ENCODE peak calls at places on chromosome 6, in five cellular contexts. One of them, this sample, is unnamed.

GRCh38 chr6:3259491-3259958 is 778 bp downstream of the PSMG4 start:
- DNase-seq in CD8-positive, alpha-beta memory T cell: peak; percentile 7
- DNase-seq in ovary: no peak
- DNase-seq in heart right ventricle: peak; percentile 29
- DNase-seq in testis: peak; percentile 57
- DNase-seq in this sample: no peak

GRCh38 chr6:84882768-84883766 is 118.7 kb upstream of the TBX18 start:
- DNase-seq in testis: no peak
- DNase-seq in heart right ventricle: no peak
- DNase-seq in ovary: no peak
- DNase-seq in CD8-positive, alpha-beta memory T cell: no peak
- DNase-seq in this sample: no peak

GRCh38 chr6:170176621-170177382 is 114.1 kb downstream of the DLL1 start:
- DNase-seq in testis: no peak
- DNase-seq in CD8-positive, alpha-beta memory T cell: no peak
- DNase-seq in ovary: peak; percentile 43
- DNase-seq in heart right ventricle: no peak
- DNase-seq in this sample: peak; percentile 48

GRCh38 chr6:36655073-36655847 is 23.3 kb upstream of the CDKN1A start:
- DNase-seq in CD8-positive, alpha-beta memory T cell: no peak
- DNase-seq in testis: no peak
- DNase-seq in ovary: no peak
- DNase-seq in heart right ventricle: no peak
- DNase-seq in this sample: no peak

GRCh38 chr6:96157018-96157565 is 141.3 kb downstream of the FUT9 start:
- DNase-seq in heart right ventricle: no peak
- DNase-seq in testis: no peak
- DNase-seq in ovary: no peak
- DNase-seq in CD8-positive, alpha-beta memory T cell: no peak
- DNase-seq in this sample: no peak

GRCh38 chr6:112289039-112289566 is 34.7 kb upstream of the LAMA4 start:
- DNase-seq in testis: peak; percentile 77
- DNase-seq in heart right ventricle: peak; percentile 83
- DNase-seq in CD8-positive, alpha-beta memory T cell: no peak
- DNase-seq in ovary: peak; percentile 76
- DNase-seq in this sample: peak; percentile 87

GRCh38 chr6:157682856-157683481 is 140.1 kb upstream of the SNX9 start:
- DNase-seq in CD8-positive, alpha-beta memory T cell: no peak
- DNase-seq in heart right ventricle: no peak
- DNase-seq in ovary: peak; percentile 60
- DNase-seq in testis: no peak
- DNase-seq in this sample: peak; percentile 49

GRCh38 chr6:89412071-89413005 is at the start of gene RRAGD:
- DNase-seq in heart right ventricle: peak; percentile 64
- DNase-seq in testis: peak; percentile 86
- DNase-seq in CD8-positive, alpha-beta memory T cell: peak; percentile 58
- DNase-seq in ovary: peak; percentile 45
- DNase-seq in this sample: peak; percentile 41

DNA sequence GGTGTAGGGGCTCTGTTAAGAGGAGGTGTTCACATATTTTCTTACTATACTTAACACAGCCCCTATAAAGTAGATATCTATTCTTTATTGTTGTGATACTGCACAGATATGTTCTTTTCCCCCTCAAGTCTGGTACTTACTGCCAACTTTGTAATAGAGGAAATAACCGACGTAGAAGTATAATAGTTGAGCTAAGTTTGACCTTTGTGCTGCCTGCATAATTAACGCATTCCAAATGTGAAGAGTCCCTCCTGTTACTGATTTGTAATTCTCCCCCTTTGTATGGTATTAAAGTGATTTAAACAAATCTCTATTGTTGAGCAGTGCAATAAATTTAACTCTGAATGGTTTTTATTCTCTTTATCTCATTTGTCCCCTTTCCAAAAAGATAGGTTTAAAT is 39.0 kb downstream of the PHF3 start:
- DNase-seq in ovary: no peak
- DNase-seq in testis: no peak
- DNase-seq in CD8-positive, alpha-beta memory T cell: no peak
- DNase-seq in heart right ventricle: no peak
- DNase-seq in this sample: no peak
- H3K4me1 ChIP-seq in ovary: peaks cover 7% of the 10 kb centered on the region
- H3K4me1 ChIP-seq in testis: peaks cover 11% of the 10 kb centered on the region
- H3K4me1 ChIP-seq in CD8-positive, alpha-beta memory T cell: peaks cover 42% of the 10 kb centered on the region
- H3K4me1 ChIP-seq in heart right ventricle: peaks cover 33% of the 10 kb centered on the region
- H3K4me1 ChIP-seq in this sample: no peaks in the 10 kb centered on the region

DNA sequence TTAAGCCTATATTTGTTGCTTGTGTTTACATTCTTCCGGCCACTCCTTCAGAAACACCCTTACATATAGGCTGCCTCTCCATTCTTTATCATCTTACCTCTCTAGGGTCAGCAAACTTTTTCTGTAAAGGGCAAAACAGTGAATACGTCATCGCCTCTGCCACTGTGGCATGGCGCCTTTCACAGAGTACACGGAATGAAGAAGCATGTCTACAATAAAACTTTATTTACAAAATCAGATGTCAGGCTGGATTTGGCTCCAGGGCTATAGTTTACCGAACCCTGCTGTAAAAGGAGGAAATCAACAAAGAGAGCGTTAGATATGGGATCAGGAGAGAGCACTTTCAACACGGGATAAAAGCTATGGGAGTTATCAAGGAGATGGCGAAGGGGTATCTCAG is 9.3 kb upstream of the NCR2 start:
- DNase-seq in ovary: no peak
- DNase-seq in testis: no peak
- DNase-seq in CD8-positive, alpha-beta memory T cell: no peak
- DNase-seq in heart right ventricle: no peak
- DNase-seq in this sample: no peak
- H3K27me3 ChIP-seq in ovary: no peaks in the 10 kb centered on the region
- H3K27me3 ChIP-seq in testis: no peaks in the 10 kb centered on the region
- H3K27me3 ChIP-seq in CD8-positive, alpha-beta memory T cell: peaks cover 5% of the 10 kb centered on the region
- H3K27me3 ChIP-seq in heart right ventricle: no peaks in the 10 kb centered on the region
- H3K27me3 ChIP-seq in this sample: no peaks in the 10 kb centered on the region

GRCh38 chr6:33787954-33788693 is 806 bp downstream of the LEMD2 start:
- DNase-seq in CD8-positive, alpha-beta memory T cell: peak; percentile 66
- DNase-seq in heart right ventricle: peak; percentile 80
- DNase-seq in testis: peak; percentile 88
- DNase-seq in ovary: peak; percentile 75
- DNase-seq in this sample: peak; percentile 77

GRCh38 chr6:33789550-33789895 is 593 bp upstream of the LEMD2 start:
- DNase-seq in testis: no peak
- DNase-seq in heart right ventricle: no peak
- DNase-seq in ovary: peak; percentile 29
- DNase-seq in CD8-positive, alpha-beta memory T cell: no peak
- DNase-seq in this sample: no peak

GRCh38 chr6:33787336-33787953 is 1.5 kb downstream of the LEMD2 start:
- DNase-seq in heart right ventricle: no peak
- DNase-seq in CD8-positive, alpha-beta memory T cell: no peak
- DNase-seq in ovary: no peak
- DNase-seq in testis: no peak
- DNase-seq in this sample: no peak

GRCh38 chr6:33790306-33790855 is 1.5 kb upstream of the LEMD2 start:
- DNase-seq in testis: no peak
- DNase-seq in ovary: no peak
- DNase-seq in CD8-positive, alpha-beta memory T cell: no peak
- DNase-seq in heart right ventricle: no peak
- DNase-seq in this sample: no peak

DNA sequence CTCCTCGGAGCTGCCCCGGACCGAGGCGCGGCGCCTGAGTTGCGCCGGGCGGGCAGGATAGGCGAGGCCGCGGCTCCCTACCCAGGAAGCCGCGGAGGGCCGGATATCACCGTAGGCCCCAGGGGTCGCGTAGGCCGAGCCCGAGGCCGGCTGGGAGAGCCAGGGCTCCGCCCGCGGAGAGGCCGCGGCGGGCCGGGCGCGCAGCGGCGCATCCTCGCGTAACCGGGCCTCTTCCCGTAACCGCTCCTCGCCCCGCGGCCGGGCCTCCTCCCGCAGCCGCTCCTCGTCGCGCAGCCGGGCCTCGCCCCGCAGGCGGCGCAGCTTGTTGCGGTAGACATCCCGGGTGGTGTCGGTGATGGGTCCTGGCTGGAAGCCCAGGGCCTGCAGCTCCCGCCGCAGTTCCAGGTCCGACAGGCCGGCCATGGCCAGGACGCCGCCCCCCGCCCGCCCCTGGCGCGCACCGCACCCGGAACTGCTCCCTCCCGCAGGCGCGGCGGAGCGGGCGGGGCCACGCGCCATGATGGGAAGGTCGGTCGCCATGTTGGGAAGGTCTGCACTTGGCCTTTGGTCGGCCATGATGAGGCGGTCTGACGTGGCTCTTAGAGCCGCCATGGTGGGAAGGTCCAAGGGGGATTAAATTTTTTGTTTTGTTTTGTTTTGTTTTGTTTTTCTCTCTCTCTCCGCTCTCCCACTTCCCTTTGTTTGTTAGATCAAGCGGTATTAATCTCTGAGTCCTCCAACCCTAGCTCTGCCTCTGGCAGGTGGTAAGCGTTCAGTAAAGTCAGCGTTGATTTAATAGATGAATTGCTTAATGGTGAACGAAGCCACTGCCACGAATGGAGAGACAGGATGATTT is at the start of gene LEMD2:
- DNase-seq in heart right ventricle: peak; percentile 95
- DNase-seq in CD8-positive, alpha-beta memory T cell: peak; percentile 93
- DNase-seq in ovary: peak; percentile 94
- DNase-seq in testis: peak; percentile 93
- DNase-seq in this sample: peak; percentile 96
- H3K4me1 ChIP-seq in heart right ventricle: peaks cover 40% of the 10 kb centered on the region
- H3K4me1 ChIP-seq in CD8-positive, alpha-beta memory T cell: peaks cover 32% of the 10 kb centered on the region
- H3K4me1 ChIP-seq in ovary: peaks cover 22% of the 10 kb centered on the region
- H3K4me1 ChIP-seq in testis: peaks cover 16% of the 10 kb centered on the region
- H3K4me1 ChIP-seq in this sample: peaks cover 19% of the 10 kb centered on the region

GRCh38 chr6:113854531-113855499 is 2.3 kb upstream of the MARCKS start:
- DNase-seq in heart right ventricle: peak; percentile 82
- DNase-seq in testis: peak; percentile 75
- DNase-seq in ovary: peak; percentile 84
- DNase-seq in CD8-positive, alpha-beta memory T cell: peak; percentile 8
- DNase-seq in this sample: peak; percentile 75
- H3K27me3 ChIP-seq in heart right ventricle: no peaks in the 10 kb centered on the region
- H3K27me3 ChIP-seq in testis: no peaks in the 10 kb centered on the region
- H3K27me3 ChIP-seq in ovary: no peaks in the 10 kb centered on the region
- H3K27me3 ChIP-seq in CD8-positive, alpha-beta memory T cell: peaks cover 49% of the 10 kb centered on the region
- H3K27me3 ChIP-seq in this sample: no peaks in the 10 kb centered on the region

GRCh38 chr6:15744824-15745402 is 82.1 kb upstream of the DTNBP1 start:
- DNase-seq in heart right ventricle: no peak
- DNase-seq in testis: no peak
- DNase-seq in CD8-positive, alpha-beta memory T cell: no peak
- DNase-seq in ovary: no peak
- DNase-seq in this sample: no peak
- H3K4me1 ChIP-seq in heart right ventricle: no peaks in the 10 kb centered on the region
- H3K4me1 ChIP-seq in testis: no peaks in the 10 kb centered on the region
- H3K4me1 ChIP-seq in CD8-positive, alpha-beta memory T cell: no peaks in the 10 kb centered on the region
- H3K4me1 ChIP-seq in ovary: no peaks in the 10 kb centered on the region
- H3K4me1 ChIP-seq in this sample: no peaks in the 10 kb centered on the region

DNA sequence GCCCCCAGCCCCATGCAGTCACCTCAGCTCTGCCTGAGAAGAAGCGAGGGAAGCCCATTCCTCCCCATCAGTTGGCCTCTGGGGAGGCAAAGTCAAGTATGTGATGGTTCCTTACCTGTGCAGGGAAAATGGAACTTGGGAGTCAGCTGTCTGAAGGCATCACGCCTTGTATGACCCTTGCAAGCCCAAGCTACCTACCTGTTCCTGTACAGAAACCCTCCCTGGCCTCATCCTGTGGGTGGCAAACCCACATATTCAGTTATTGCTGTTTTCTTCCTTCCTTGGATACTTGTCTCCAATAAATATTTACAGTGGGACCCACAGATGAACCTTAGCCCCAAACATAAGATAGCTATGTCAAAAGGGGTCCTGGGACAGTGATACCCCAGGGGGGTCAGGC is 92.2 kb upstream of the MLN start:
- DNase-seq in CD8-positive, alpha-beta memory T cell: no peak
- DNase-seq in ovary: no peak
- DNase-seq in heart right ventricle: no peak
- DNase-seq in testis: no peak
- DNase-seq in this sample: no peak
- H3K27me3 ChIP-seq in CD8-positive, alpha-beta memory T cell: no peaks in the 10 kb centered on the region
- H3K27me3 ChIP-seq in ovary: no peaks in the 10 kb centered on the region
- H3K27me3 ChIP-seq in heart right ventricle: no peaks in the 10 kb centered on the region
- H3K27me3 ChIP-seq in testis: no peaks in the 10 kb centered on the region
- H3K27me3 ChIP-seq in this sample: no peaks in the 10 kb centered on the region

GRCh38 chr6:15489563-15489962 is 173.3 kb downstream of the DTNBP1 start:
- DNase-seq in ovary: no peak
- DNase-seq in heart right ventricle: no peak
- DNase-seq in CD8-positive, alpha-beta memory T cell: no peak
- DNase-seq in testis: peak; percentile 11
- DNase-seq in this sample: no peak
- H3K4me1 ChIP-seq in ovary: peaks cover 10% of the 10 kb centered on the region
- H3K4me1 ChIP-seq in heart right ventricle: peaks cover 23% of the 10 kb centered on the region
- H3K4me1 ChIP-seq in CD8-positive, alpha-beta memory T cell: peaks cover 6% of the 10 kb centered on the region
- H3K4me1 ChIP-seq in testis: peaks cover 20% of the 10 kb centered on the region
- H3K4me1 ChIP-seq in this sample: peaks cover 10% of the 10 kb centered on the region

DNA sequence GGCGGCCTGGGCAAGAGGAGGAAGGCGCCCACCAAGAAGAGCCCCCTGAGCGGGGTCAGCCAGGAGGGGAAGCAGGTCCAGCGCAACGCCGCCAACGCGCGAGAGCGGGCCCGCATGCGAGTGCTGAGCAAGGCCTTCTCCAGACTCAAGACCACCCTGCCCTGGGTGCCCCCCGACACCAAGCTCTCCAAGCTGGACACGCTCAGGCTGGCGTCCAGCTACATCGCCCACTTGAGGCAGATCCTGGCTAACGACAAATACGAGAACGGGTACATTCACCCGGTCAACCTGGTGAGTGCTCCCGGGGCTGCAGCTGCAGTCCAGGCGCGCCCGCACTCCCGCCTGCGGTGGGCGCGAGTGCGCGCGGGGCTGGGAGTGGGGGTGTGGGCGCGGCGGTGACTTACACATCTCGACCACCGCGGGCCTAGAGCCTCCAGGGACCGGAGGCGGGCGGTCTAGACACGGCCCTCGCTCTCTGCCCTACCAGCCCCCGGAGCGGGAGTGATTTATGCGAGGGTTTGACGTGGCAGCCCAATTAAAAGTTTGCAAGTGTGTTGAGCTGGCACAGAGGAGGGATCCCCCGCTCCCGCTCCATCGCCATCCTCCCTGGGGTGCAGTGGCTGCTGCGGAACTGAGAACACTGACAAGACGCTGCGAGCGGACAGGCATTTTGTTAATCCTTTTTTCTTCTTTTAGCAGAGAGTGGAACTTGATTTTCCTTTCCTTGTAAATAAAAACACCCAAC is 816 bp downstream of the TCF21 start:
- DNase-seq in CD8-positive, alpha-beta memory T cell: no peak
- DNase-seq in testis: peak; percentile 28
- DNase-seq in heart right ventricle: no peak
- DNase-seq in ovary: peak; percentile 70
- DNase-seq in this sample: peak; percentile 33
- H3K27me3 ChIP-seq in CD8-positive, alpha-beta memory T cell: peaks cover 50% of the 10 kb centered on the region
- H3K27me3 ChIP-seq in testis: no peaks in the 10 kb centered on the region
- H3K27me3 ChIP-seq in heart right ventricle: no peaks in the 10 kb centered on the region
- H3K27me3 ChIP-seq in ovary: no peaks in the 10 kb centered on the region
- H3K27me3 ChIP-seq in this sample: no peaks in the 10 kb centered on the region

GRCh38 chr6:133632206-133632605 is 256.7 kb upstream of the TCF21 start:
- DNase-seq in testis: no peak
- DNase-seq in heart right ventricle: no peak
- DNase-seq in ovary: no peak
- DNase-seq in CD8-positive, alpha-beta memory T cell: no peak
- DNase-seq in this sample: no peak
- H3K4me1 ChIP-seq in testis: no peaks in the 10 kb centered on the region
- H3K4me1 ChIP-seq in heart right ventricle: no peaks in the 10 kb centered on the region
- H3K4me1 ChIP-seq in ovary: peaks cover 5% of the 10 kb centered on the region
- H3K4me1 ChIP-seq in CD8-positive, alpha-beta memory T cell: no peaks in the 10 kb centered on the region
- H3K4me1 ChIP-seq in this sample: no peaks in the 10 kb centered on the region